ENCODE peak calls at places on chromosome 13, in eight cellular contexts. I is fibroblast of the aortic adventitia, N is upper lobe of right lung, B is retinal pigment epithelial cell, H is bronchial epithelial cell, Y is tibial nerve, P is thoracic aorta, X is colonic mucosa. W is an unnamed sample.

GRCh38 chr13:114110091-114110829 is 22.2 kb downstream of the RASA3 start:
- DNase-seq in H (no peak), I (no peak), N (peak; percentile 78), P (no peak), Y (peak; percentile 16), X (no peak), B (no peak), W (no peak)

GRCh38 chr13:27354379-27354778 is 70.0 kb upstream of the GTF3A start:
- DNase-seq in I (peak; percentile 84), X (no peak), P (no peak), Y (no peak), N (no peak), B (no peak), H (no peak), W (no peak)

GRCh38 chr13:100773923-100774641 is 99.5 kb upstream of the TMTC4 start:
- DNase-seq in N (no peak), P (no peak), I (no peak), X (no peak), Y (no peak), H (no peak), B (no peak), W (no peak)

GRCh38 chr13:59532405-59532804 is 631.3 kb downstream of the DIAPH3 start:
- DNase-seq in X (no peak), H (peak; percentile 73), I (no peak), Y (no peak), B (no peak), P (no peak), N (no peak), W (no peak)

GRCh38 chr13:47886314-47886713 is 114.8 kb downstream of the SUCLA2 start:
- DNase-seq in P (no peak), I (no peak), H (no peak), N (no peak), B (no peak), X (no peak), Y (no peak), W (no peak)

GRCh38 chr13:107025991-107026390 is 458.1 kb upstream of the ARGLU1 start:
- DNase-seq in H (peak; percentile 62), I (no peak), P (peak; percentile 81), B (peak; percentile 32), N (no peak), Y (no peak), X (no peak), W (no peak)

GRCh38 chr13:74210693-74211393 is 76.6 kb upstream of the KLF12 start:
- DNase-seq in H (peak; percentile 95), B (no peak), Y (no peak), N (no peak), P (peak; percentile 32), I (peak; percentile 100), X (no peak), W (peak; percentile 64)

GRCh38 chr13:30898721-30899188 is 7.3 kb upstream of the MEDAG start:
- DNase-seq in P (peak; percentile 48), N (no peak), I (peak; percentile 96), H (peak; percentile 69), X (no peak), Y (peak; percentile 31), B (peak; percentile 97), W (no peak)

GRCh38 chr13:45658586-45659235 is 43.2 kb upstream of the ERICH6B start:
- DNase-seq in P (no peak), Y (no peak), X (no peak), H (peak; percentile 75), I (peak; percentile 6), B (no peak), N (no peak), W (peak; percentile 4)

GRCh38 chr13:22589880-22590279 is 590.9 kb upstream of the SGCG start:
- DNase-seq in B (no peak), P (no peak), N (no peak), Y (no peak), X (no peak), H (no peak), I (no peak), W (no peak)

GRCh38 chr13:104426435-104426834 is 1360.2 kb upstream of the SLC10A2 start:
- DNase-seq in H (no peak), X (no peak), B (no peak), N (no peak), P (no peak), I (no peak), Y (no peak), W (no peak)

GRCh38 chr13:45564108-45564507 is 51.4 kb downstream of the ERICH6B start:
- DNase-seq in H (peak; percentile 76), P (no peak), Y (no peak), N (no peak), B (no peak), I (peak; percentile 58), X (no peak), W (no peak)

GRCh38 chr13:32941368-32941767 is 74.9 kb upstream of the KL start:
- DNase-seq in I (no peak), N (no peak), H (no peak), B (no peak), X (no peak), P (no peak), Y (no peak), W (no peak)

DNA sequence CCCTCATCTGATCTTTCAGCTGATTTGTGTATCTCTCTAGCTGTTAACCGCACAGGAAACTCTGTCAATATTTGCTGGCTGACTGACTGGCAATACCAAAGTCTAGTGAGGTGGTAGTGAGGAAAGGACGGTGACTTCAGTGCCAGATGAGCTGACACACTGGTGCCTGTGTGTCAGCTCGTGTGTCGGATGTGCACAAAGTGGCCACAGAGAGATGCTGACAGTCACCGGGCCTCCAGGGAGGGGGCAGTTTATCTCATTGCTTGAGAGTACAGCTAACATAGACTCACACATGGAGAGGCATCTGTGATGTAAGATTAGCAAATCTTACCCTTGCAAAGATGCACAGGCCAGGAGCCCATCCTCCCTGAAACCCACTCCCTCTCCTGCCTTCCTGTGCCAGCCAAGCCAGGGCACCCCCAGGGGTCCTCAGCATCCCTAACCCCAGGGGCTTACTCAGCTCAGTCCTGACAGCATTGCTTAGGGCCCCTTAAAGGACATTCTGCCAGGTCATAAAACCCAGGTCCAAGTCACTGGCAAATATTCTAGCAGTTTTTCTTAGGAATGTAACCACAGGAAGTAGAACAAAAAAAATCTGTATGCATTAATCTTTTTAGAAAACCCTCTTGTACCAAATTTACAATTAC is 80.2 kb downstream of the SHISA2 start:
- DNase-seq in B (no peak), I (no peak), N (no peak), H (no peak), X (no peak), Y (no peak), P (no peak), W (no peak)
- H3K4me3 ChIP-seq in B (no peak overlapping the region), I (no peak overlapping the region), N (no peak overlapping the region), H (no peak overlapping the region), X (no peak overlapping the region), Y (no peak overlapping the region), P (no peak overlapping the region), W (no peak overlapping the region)

DNA sequence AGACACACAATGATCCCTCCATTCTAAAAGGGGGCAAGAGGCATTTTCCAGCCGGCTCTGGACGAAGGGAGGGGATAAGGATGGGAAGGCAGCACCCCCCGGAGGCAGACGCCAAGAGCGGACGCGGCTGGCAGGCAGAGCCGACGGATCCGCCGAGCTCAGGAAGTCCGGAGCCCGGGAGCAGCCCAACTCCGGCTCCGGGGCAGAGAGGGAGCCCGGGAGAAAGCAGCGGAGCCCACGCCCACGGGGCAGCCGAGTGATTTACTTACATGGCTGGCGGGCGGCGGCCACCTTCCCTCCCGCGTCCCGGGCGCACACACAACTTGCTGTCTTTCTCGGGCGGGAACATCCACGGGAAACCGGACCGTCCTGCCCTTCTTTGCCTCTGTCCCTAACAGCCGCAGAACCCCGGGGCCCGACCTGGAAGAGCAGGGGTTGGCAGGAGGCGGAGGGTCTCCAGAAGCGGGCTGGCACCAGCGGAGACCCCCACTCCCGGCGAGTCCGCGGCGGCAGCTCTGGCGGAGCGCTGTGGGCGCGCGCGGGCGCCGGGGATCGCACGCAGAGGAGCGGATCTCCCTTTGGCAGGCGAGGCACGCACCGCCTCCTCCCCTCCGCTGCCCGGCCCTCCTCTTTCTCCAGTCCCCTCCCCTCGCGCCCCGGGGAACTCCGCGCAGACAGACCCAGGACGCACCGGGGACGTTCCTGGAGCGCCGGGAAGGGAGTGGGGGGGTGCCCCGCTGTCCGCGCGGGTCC is at the start of gene LHFPL6:
- DNase-seq in Y (peak; percentile 72), B (peak; percentile 39), N (peak; percentile 90), X (peak; percentile 73), I (peak; percentile 71), P (peak; percentile 64), H (peak; percentile 64), W (no peak)
- TF ChIP-seq CTCF in Y (peak; percentile 2), B (peak; percentile 62), N (peak; percentile 45), X (no peak), I (peak; percentile 35), P (no peak), H (peak; percentile 47), W (peak; percentile 79)

GRCh38 chr13:71867101-71867814 is at the start of gene DACH1:
- DNase-seq in B (peak; percentile 84), P (no peak), I (peak; percentile 8), X (peak; percentile 80), Y (no peak), H (peak; percentile 8), N (peak; percentile 62), W (no peak)

GRCh38 chr13:71866173-71867091 is 572 bp downstream of the DACH1 start:
- DNase-seq in P (no peak), X (peak; percentile 40), I (no peak), H (no peak), B (no peak), N (peak; percentile 71), Y (no peak), W (no peak)

GRCh38 chr13:71864094-71864980 is 2.7 kb downstream of the DACH1 start:
- DNase-seq in N (peak; percentile 69), B (no peak), Y (no peak), I (no peak), P (no peak), H (no peak), X (peak; percentile 91), W (no peak)

GRCh38 chr13:71864981-71865857 is 1.8 kb downstream of the DACH1 start:
- DNase-seq in N (peak; percentile 66), X (peak; percentile 51), H (no peak), Y (no peak), P (no peak), I (no peak), B (no peak), W (no peak)

GRCh38 chr13:71865858-71866172 is 1.2 kb downstream of the DACH1 start:
- DNase-seq in I (no peak), B (no peak), H (no peak), P (no peak), N (no peak), Y (no peak), X (peak; percentile 26), W (no peak)
- H3K4me3 ChIP-seq in I (no peak overlapping the region), B (peak overlapping the region; percentile 97), H (peak overlapping the region; percentile 16), P (peak overlapping the region; percentile 69), N (peak overlapping the region; percentile 70), Y (peak overlapping the region; percentile 54), X (peak overlapping the region; percentile 86), W (no peak overlapping the region)

DNA sequence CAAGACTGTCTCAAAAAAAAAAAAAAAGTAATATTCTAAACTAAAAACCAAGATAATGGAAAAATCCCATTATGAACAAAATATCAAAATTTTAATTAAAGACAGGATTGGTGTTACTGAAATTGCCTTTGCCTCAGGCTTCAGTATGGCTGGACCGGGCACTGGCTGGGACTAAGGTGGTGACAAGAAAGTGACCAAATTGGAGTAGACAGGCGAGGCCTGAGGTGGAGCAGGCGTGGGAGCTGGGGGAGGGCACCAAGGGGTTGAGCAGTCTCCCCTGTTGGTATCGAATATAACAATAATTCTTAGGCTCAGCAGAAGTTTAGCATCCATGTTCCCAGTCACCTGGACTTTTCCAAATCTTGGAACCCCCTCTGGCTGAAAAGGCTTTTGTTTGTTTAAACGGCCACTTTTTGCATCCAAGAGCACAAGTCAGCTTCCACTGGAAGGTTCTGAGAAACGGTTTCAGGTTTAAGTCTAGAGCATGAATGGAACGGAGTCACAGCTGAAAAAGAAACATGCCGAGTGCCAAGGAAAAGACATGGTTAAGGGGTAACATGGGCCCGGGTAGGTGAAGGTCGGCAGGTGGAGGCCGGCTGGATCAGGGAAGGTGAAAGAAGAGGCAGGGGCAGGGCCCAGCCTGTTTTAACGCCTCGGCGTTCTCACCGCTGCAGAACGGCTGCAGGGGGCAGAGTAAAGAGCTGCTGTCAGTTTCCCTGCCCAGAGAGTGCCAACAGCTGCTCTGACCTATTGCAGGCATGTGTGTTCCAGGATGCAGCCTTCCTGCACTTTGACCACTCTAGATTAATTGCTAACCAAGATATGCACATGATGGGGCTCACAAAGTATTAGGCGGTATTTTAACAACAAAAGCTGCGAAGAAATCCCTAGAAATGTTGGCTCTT is 104.4 kb downstream of the TM9SF2 start:
- DNase-seq in X (peak; percentile 77), Y (no peak), N (peak; percentile 72), I (no peak), B (no peak), H (peak; percentile 49), P (no peak), W (no peak)
- TF ChIP-seq CTCF in X (no peak), Y (peak; percentile 11), N (peak; percentile 33), I (no peak), B (peak; percentile 24), H (peak; percentile 39), P (peak; percentile 28), W (peak; percentile 13)